ENCODE peak calls at places on chromosomes 2 and 18, in six cellular contexts. G, E, W, L, M and T are unnamed samples.

GRCh38 chr2:99636432-99637034 is 146.7 kb upstream of the REV1 start:
- DNase-seq in W (no peak), M (no peak), L (no peak), G (no peak), E (no peak), T (peak; percentile 57)

GRCh38 chr18:59696311-59697235 is 650 bp downstream of the CCBE1 start:
- DNase-seq in L (peak; percentile 44), M (no peak), G (no peak), W (no peak), E (no peak), T (peak; percentile 14)

GRCh38 chr2:146624429-146624828 is 1220.4 kb upstream of the ACVR2A start:
- DNase-seq in E (peak; percentile 10), G (no peak), L (no peak), M (no peak), W (no peak), T (no peak)

GRCh38 chr2:133717497-133717896 is 149.2 kb upstream of the NCKAP5 start:
- DNase-seq in M (no peak), L (no peak), G (no peak), E (no peak), W (no peak), T (no peak)

GRCh38 chr2:40348038-40348437 is 103.9 kb downstream of the SLC8A1 start:
- DNase-seq in G (no peak), L (no peak), M (no peak), W (no peak), E (no peak), T (no peak)

GRCh38 chr18:73805991-73806390 is 341.6 kb downstream of the FBXO15 start:
- DNase-seq in M (no peak), G (no peak), E (no peak), L (no peak), W (no peak), T (no peak)

GRCh38 chr2:43218550-43219382 is 7.6 kb downstream of the ZFP36L2 start:
- DNase-seq in M (no peak), E (peak; percentile 64), W (no peak), G (no peak), L (peak; percentile 54), T (peak; percentile 56)

GRCh38 chr2:223477318-223477717 is 124.8 kb downstream of the SCG2 start:
- DNase-seq in W (no peak), G (no peak), M (no peak), E (no peak), L (no peak), T (no peak)

GRCh38 chr2:102391530-102391929 is 31.4 kb upstream of the IL18RAP start:
- DNase-seq in E (no peak), M (no peak), W (no peak), G (no peak), L (no peak), T (no peak)

GRCh38 chr2:52572469-52572894 is 1195.1 kb upstream of the CHAC2 start:
- DNase-seq in W (no peak), M (no peak), L (no peak), E (no peak), G (no peak), T (no peak)

GRCh38 chr2:237195396-237196119 is 109.9 kb downstream of the COPS8 start:
- DNase-seq in M (no peak), E (no peak), L (no peak), W (no peak), G (no peak), T (no peak)

GRCh38 chr2:42926438-42927333 is 134.3 kb upstream of the HAAO start:
- DNase-seq in W (no peak), L (no peak), E (no peak), M (no peak), G (no peak), T (no peak)

GRCh38 chr2:225683258-225683657 is 283.7 kb downstream of the NYAP2 start:
- DNase-seq in E (no peak), L (no peak), W (no peak), M (no peak), G (no peak), T (no peak)

GRCh38 chr2:102801098-102801718 is 39.4 kb downstream of the TMEM182 start:
- DNase-seq in W (no peak), L (no peak), E (no peak), M (no peak), G (no peak), T (peak; percentile 48)

GRCh38 chr2:26454561-26455001 is 23.3 kb downstream of the OTOF start:
- DNase-seq in G (no peak), L (no peak), E (no peak), W (no peak), M (no peak), T (no peak)

GRCh38 chr2:53202063-53202462 is 565.5 kb upstream of the CHAC2 start:
- DNase-seq in E (peak; percentile 56), G (no peak), L (no peak), M (peak; percentile 45), W (peak; percentile 45), T (no peak)

GRCh38 chr2:190123956-190124355 is 61.4 kb upstream of the MSTN start:
- DNase-seq in W (no peak), M (no peak), G (no peak), E (no peak), L (no peak), T (no peak)

GRCh38 chr2:28393115-28393836 is 618 bp downstream of the FOSL2 start:
- DNase-seq in E (peak; percentile 67), W (no peak), M (no peak), G (peak; percentile 27), L (peak; percentile 76), T (peak; percentile 80)

GRCh38 chr2:181680055-181680936 is at the start of gene NEUROD1:
- DNase-seq in L (no peak), M (no peak), E (no peak), W (no peak), G (no peak), T (no peak)